ENCODE peak calls at places on chromosome 1, in seven cellular contexts. A is body of pancreas, R is uterus, B is A549, I is esophagus squamous epithelium, Q is IMR-90, P is adrenal gland. W is an unnamed sample.

GRCh38 chr1:85555867-85556577 is 24.5 kb upstream of the CCN1 start:
- DNase-seq in R (no peak), B (no peak), I (no peak), Q (no peak), A (no peak), P (no peak), W (no peak)

GRCh38 chr1:200890818-200891773 is 3.6 kb upstream of the INAVA start:
- DNase-seq in P (no peak), A (peak; percentile 48), Q (peak; percentile 19), R (no peak), I (no peak), B (peak; percentile 78), W (no peak)

GRCh38 chr1:58948671-58949070 is 164.8 kb upstream of the JUN start:
- DNase-seq in Q (no peak), R (no peak), A (no peak), P (no peak), I (no peak), B (no peak), W (no peak)

GRCh38 chr1:111990878-111991760 is 1.7 kb upstream of the KCND3 start:
- DNase-seq in B (peak; percentile 14), Q (no peak), A (peak; percentile 83), R (peak; percentile 73), I (no peak), P (peak; percentile 66), W (peak; percentile 20)

GRCh38 chr1:80779278-80779677 is 1021.5 kb upstream of the ADGRL2 start:
- DNase-seq in I (no peak), A (no peak), Q (no peak), R (no peak), P (no peak), B (no peak), W (no peak)

GRCh38 chr1:211947396-211948295 is 87.7 kb downstream of the INTS7 start:
- DNase-seq in I (no peak), Q (no peak), B (no peak), A (no peak), R (no peak), P (no peak), W (no peak)

GRCh38 chr1:71364236-71364635 is 283.4 kb upstream of the ZRANB2 start:
- DNase-seq in R (no peak), P (no peak), I (no peak), B (no peak), Q (peak; percentile 5), A (no peak), W (no peak)

GRCh38 chr1:106676021-106676420 is 380.5 kb upstream of the PRMT6 start:
- DNase-seq in P (no peak), A (no peak), Q (no peak), B (no peak), I (no peak), R (no peak), W (no peak)

GRCh38 chr1:18951818-18952391 is 4.6 kb downstream of the IFFO2 start:
- DNase-seq in A (no peak), Q (no peak), B (no peak), P (no peak), R (no peak), I (no peak), W (no peak)

GRCh38 chr1:101221945-101222429 is 14.8 kb upstream of the S1PR1 start:
- DNase-seq in B (no peak), R (no peak), P (no peak), Q (no peak), I (no peak), A (no peak), W (no peak)

GRCh38 chr1:206737729-206738222 is 32.8 kb upstream of the IL19 start:
- DNase-seq in R (no peak), P (no peak), B (no peak), A (no peak), I (no peak), Q (no peak), W (no peak)

GRCh38 chr1:34781844-34782391 is 904 bp downstream of the GJB3 start:
- DNase-seq in Q (no peak), B (no peak), A (no peak), P (no peak), R (no peak), I (no peak), W (no peak)

GRCh38 chr1:64175639-64176038 is 27.8 kb upstream of the UBE2U start:
- DNase-seq in Q (no peak), P (no peak), B (no peak), A (no peak), I (no peak), R (no peak), W (no peak)

GRCh38 chr1:167518331-167518700 is at the start of gene CD247:
- DNase-seq in I (no peak), R (no peak), P (no peak), Q (no peak), A (no peak), B (no peak), W (no peak)

GRCh38 chr1:109912214-109912861 is 1.7 kb downstream of the CSF1 start:
- DNase-seq in R (no peak), A (no peak), I (no peak), Q (no peak), P (no peak), B (no peak), W (no peak)

GRCh38 chr1:226619031-226619430 is 70.5 kb downstream of the STUM start:
- DNase-seq in B (no peak), P (no peak), A (no peak), Q (no peak), R (peak; percentile 7), I (no peak), W (no peak)

GRCh38 chr1:161311595-161312181 is 1.9 kb upstream of the MPZ start:
- DNase-seq in R (no peak), A (no peak), B (no peak), P (peak; percentile 76), Q (no peak), I (no peak), W (no peak)

GRCh38 chr1:161309868-161310267 is at the start of gene MPZ:
- DNase-seq in P (no peak), R (no peak), Q (no peak), A (no peak), B (no peak), I (no peak), W (no peak)

GRCh38 chr1:161313554-161314200 is 504 bp upstream of the SDHC start:
- DNase-seq in I (no peak), Q (no peak), P (no peak), B (no peak), A (no peak), R (no peak), W (no peak)

GRCh38 chr1:161314201-161314981 is at the start of gene SDHC:
- DNase-seq in P (peak; percentile 92), R (peak; percentile 88), I (peak; percentile 38), A (peak; percentile 89), B (peak; percentile 92), Q (peak; percentile 85), W (peak; percentile 84)
- TF ChIP-seq POLR2A in P (peak; percentile 87), R (peak; percentile 71), I (peak; percentile 82), A (peak; percentile 65), B (peak; percentile 94), Q (peak; percentile 97), W (peak; percentile 90)

GRCh38 chr1:156492013-156492590 is 8.5 kb downstream of the MEF2D start:
- DNase-seq in I (no peak), A (no peak), P (no peak), Q (no peak), R (no peak), B (no peak), W (no peak)
- TF ChIP-seq POLR2A in I (no peak), A (no peak), P (no peak), Q (no peak), R (no peak), B (no peak), W (no peak)

GRCh38 chr1:183472488-183473285 is at the start of gene SMG7:
- DNase-seq in Q (peak; percentile 12), A (no peak), R (peak; percentile 44), B (peak; percentile 31), P (no peak), I (peak; percentile 56), W (peak; percentile 16)
- TF ChIP-seq POLR2A in Q (no peak), A (no peak), R (no peak), B (peak; percentile 68), P (peak; percentile 38), I (no peak), W (peak; percentile 79)

GRCh38 chr1:17672226-17672625 is 82.9 kb upstream of the ACTL8 start:
- DNase-seq in R (no peak), Q (no peak), I (no peak), A (no peak), B (no peak), P (no peak), W (no peak)
- TF ChIP-seq POLR2A in R (no peak), Q (no peak), I (no peak), A (no peak), B (no peak), P (no peak), W (no peak)

GRCh38 chr1:16186655-16187235 is 25.7 kb downstream of the ARHGEF19 start:
- DNase-seq in P (no peak), B (no peak), A (no peak), R (no peak), I (no peak), Q (no peak), W (no peak)

GRCh38 chr1:16191309-16191708 is 21.1 kb downstream of the ARHGEF19 start:
- DNase-seq in P (no peak), Q (no peak), B (no peak), R (no peak), A (no peak), I (no peak), W (no peak)

GRCh38 chr1:16189921-16190499 is 22.4 kb downstream of the ARHGEF19 start:
- DNase-seq in P (peak; percentile 65), A (no peak), B (no peak), Q (no peak), I (no peak), R (no peak), W (no peak)

GRCh38 chr1:16187748-16188401 is 24.6 kb downstream of the ARHGEF19 start:
- DNase-seq in P (peak; percentile 77), A (peak; percentile 79), I (no peak), Q (peak; percentile 89), R (peak; percentile 78), B (no peak), W (peak; percentile 62)

GRCh38 chr1:16189003-16189402 is 23.4 kb downstream of the ARHGEF19 start:
- DNase-seq in Q (no peak), I (no peak), P (no peak), B (no peak), R (no peak), A (no peak), W (no peak)
- TF ChIP-seq POLR2A in Q (no peak), I (no peak), P (no peak), B (no peak), R (no peak), A (no peak), W (no peak)

DNA sequence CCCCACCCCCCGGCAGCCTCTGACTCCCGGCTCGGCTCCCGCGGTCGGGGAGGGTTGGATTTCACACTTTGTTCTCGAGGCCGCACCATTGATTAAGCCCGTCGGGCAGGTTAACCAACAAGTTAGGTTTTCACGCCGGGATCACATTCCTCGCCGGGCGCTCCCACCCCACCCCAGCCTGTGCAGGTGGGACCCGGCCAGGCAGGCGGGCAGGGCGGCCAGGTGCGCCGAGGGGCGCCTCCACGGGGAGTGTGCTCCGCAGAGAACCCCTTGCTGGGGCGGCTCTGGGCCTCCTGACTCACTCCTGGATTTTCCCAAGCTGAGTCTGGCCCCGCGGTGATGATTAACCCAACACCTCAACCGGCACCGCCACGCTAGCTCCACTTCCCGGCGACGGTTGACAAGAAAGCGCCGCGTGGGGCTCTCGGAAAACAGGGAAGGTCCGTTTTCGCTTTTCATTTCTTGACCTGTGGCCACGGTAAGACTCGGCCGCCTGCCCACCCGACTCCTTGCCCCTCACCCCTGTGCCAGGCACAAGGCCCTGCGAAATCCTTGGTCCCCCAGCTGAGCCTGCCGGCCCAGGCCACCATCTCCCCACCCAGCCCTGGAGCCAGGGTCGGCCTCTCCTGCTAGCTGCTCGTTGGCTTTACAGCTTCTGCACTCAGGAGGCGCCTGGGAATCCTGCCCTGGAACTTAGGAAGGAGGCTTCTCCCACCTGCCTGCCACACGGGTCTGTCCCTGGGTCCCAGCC is 8.8 kb upstream of the TTLL10 start:
- DNase-seq in A (peak; percentile 77), P (no peak), B (peak; percentile 47), Q (no peak), R (no peak), I (no peak), W (no peak)
- TF ChIP-seq POLR2A in A (peak; percentile 73), P (no peak), B (no peak), Q (no peak), R (no peak), I (peak; percentile 3), W (no peak)

W was measured in H54.